ENCODE peak calls at places on chromosomes 12 and 14, in five cellular contexts. W is IMR-90, U is ovary, E is uterus, I is A549. F is an unnamed sample.

GRCh38 chr14:88975926-88976325 is 151.5 kb downstream of the TTC8 start:
- DNase-seq in I (no peak), E (no peak), U (no peak), W (no peak), F (no peak)

GRCh38 chr14:69346710-69347109 is 51.4 kb downstream of the ERH start:
- DNase-seq in E (no peak), I (peak), U (no peak), W (no peak), F (peak)

GRCh38 chr12:103838254-103838914 is 2.6 kb downstream of the NT5DC3 start:
- DNase-seq in U (no peak), W (no peak), I (no peak), E (no peak), F (no peak)

GRCh38 chr12:101793401-101793800 is 37.4 kb downstream of the GNPTAB start:
- DNase-seq in I (no peak), W (peak), E (no peak), U (no peak), F (no peak)

GRCh38 chr14:61342486-61342885 is 21.1 kb downstream of the PRKCH start:
- DNase-seq in U (no peak), E (no peak), I (no peak), W (no peak), F (no peak)

GRCh38 chr12:68779280-68779679 is 28.7 kb upstream of the MDM2 start:
- DNase-seq in E (no peak), I (no peak), W (no peak), U (no peak), F (no peak)

GRCh38 chr12:53973093-53974042 is at the start of gene HOXC11:
- DNase-seq in E (no peak), I (no peak), W (no peak), U (no peak), F (no peak)

GRCh38 chr12:20314325-20314724 is 54.0 kb upstream of the PDE3A start:
- DNase-seq in E (no peak), U (no peak), I (no peak), W (peak), F (no peak)

GRCh38 chr14:25150934-25151790 is 101.2 kb upstream of the STXBP6 start:
- DNase-seq in I (peak), U (no peak), E (no peak), W (peak), F (no peak)

GRCh38 chr12:3161861-3162260 is 84.7 kb downstream of the TSPAN9 start:
- DNase-seq in E (no peak), W (no peak), I (no peak), U (no peak), F (no peak)

GRCh38 chr12:105466901-105467598 is 136.6 kb downstream of the C12orf75 start:
- DNase-seq in W (no peak), U (no peak), I (no peak), E (no peak), F (no peak)

GRCh38 chr12:67222302-67222701 is 46.9 kb upstream of the CAND1 start:
- DNase-seq in W (peak), U (no peak), E (no peak), I (no peak), F (peak)

GRCh38 chr14:71574976-71575375 is 357.3 kb upstream of the RGS6 start:
- DNase-seq in I (peak), W (peak), U (no peak), E (no peak), F (peak)

GRCh38 chr12:25864287-25864686 is 94.2 kb upstream of the RASSF8 start:
- DNase-seq in W (no peak), I (no peak), E (no peak), U (no peak), F (no peak)

GRCh38 chr12:28486521-28486920 is 296.3 kb downstream of the CCDC91 start:
- DNase-seq in U (no peak), E (no peak), W (no peak), I (no peak), F (no peak)

GRCh38 chr14:79825046-79825521 is 386.2 kb downstream of the DIO2 start:
- DNase-seq in U (no peak), I (no peak), W (peak), E (no peak), F (no peak)

GRCh38 chr12:32145096-32145495 is 38.4 kb downstream of the BICD1 start:
- DNase-seq in U (no peak), W (no peak), I (no peak), E (no peak), F (no peak)
- H3K27ac ChIP-seq in U (no peak), W (no peak), I (no peak), E (no peak), F (no peak)

GRCh38 chr12:6899837-6900519 is 4.6 kb upstream of the LRRC23 start:
- DNase-seq in U (no peak), I (no peak), W (peak), E (no peak), F (peak)
- TF ChIP-seq POLR2A in U (no peak), I (no peak), W (no peak), E (no peak), F (no peak)

GRCh38 chr12:65466906-65467305 is 188.4 kb downstream of the MSRB3 start:
- DNase-seq in W (no peak), I (no peak), E (no peak), U (no peak), F (no peak)

GRCh38 chr12:65474831-65475230 is 196.3 kb downstream of the MSRB3 start:
- DNase-seq in U (no peak), W (no peak), E (no peak), I (no peak), F (no peak)

GRCh38 chr12:65470261-65470660 is 191.8 kb downstream of the MSRB3 start:
- DNase-seq in U (no peak), I (no peak), W (no peak), E (no peak), F (no peak)

DNA sequence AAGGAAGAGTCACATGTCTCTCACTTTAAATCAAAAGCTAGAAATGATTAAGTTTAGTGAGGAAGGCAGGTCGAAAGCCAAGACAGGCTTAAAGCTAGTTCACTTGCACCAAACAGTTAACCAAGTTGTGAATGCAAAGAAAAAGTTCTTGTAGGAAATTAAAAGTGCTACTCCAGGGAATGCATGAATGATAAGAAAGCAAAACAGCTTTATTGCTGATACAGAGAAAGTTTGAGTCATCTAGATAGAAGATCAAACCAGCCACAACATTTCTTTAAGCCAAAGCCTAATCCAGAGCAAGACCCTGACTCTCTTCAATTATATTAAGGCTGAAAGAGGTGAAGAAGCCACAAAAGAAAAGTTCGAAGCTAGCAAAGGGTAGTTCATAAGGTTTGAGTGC is 193.6 kb downstream of the MSRB3 start:
- DNase-seq in U (no peak), E (no peak), I (no peak), W (no peak), F (no peak)
- TF ChIP-seq CTCF in U (no peak), E (no peak), I (no peak), W (no peak), F (no peak)

GRCh38 chr12:93214523-93215289 is 163.0 kb upstream of the NUDT4 start:
- DNase-seq in W (no peak), U (no peak), E (no peak), I (no peak), F (no peak)

GRCh38 chr12:93219947-93220346 is 157.8 kb upstream of the NUDT4 start:
- DNase-seq in I (no peak), U (no peak), E (no peak), W (no peak), F (no peak)

DNA sequence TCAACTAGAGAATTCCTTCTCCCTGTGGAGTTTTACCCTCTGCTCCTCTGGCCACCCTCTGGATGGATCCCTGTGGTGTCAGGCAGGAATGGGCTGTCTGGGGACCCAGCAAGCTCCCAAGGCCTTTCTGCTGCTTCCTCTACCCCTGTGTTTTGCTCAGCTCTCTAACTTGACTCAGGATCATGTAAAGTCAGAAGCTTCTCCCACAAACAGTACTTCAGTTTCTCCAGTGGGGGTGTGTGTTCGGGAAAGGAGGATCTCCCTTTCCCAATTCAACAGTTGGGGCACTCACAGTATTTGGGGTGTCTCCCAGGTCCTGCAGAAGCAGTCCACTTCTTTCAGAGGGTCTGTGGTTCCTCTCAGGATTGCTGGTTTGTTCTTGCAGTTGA is 162.4 kb upstream of the NUDT4 start:
- DNase-seq in U (no peak), I (no peak), E (no peak), W (no peak), F (no peak)
- H3K27ac ChIP-seq in U (no peak), I (no peak), E (no peak), W (no peak), F (no peak)

F was measured in testis.